ENCODE peak calls at places on chromosomes 1 and 21, in nine cellular contexts. X, W, C, U, I, J, G, A and L are unnamed samples.
A peak's percentile ranks its signal among the peaks of the same experiment; 100 is the strongest.

GRCh38 chr1:88175631-88176226 is 508.3 kb upstream of the PKN2 start:
- DNase-seq in J (peak; percentile 2), G (no peak), U (no peak), C (no peak), A (no peak), W (no peak), X (no peak), I (no peak), L (peak; percentile 61)

GRCh38 chr1:86352096-86352495 is 44.0 kb downstream of the ODF2L start:
- DNase-seq in X (peak; percentile 41), U (no peak), J (no peak), C (no peak), I (no peak), W (no peak), A (peak; percentile 9), G (no peak), L (no peak)

GRCh38 chr1:107532318-107532717 is 391.5 kb downstream of the NTNG1 start:
- DNase-seq in W (no peak), C (no peak), A (no peak), G (peak; percentile 100), U (peak; percentile 87), I (no peak), X (no peak), J (no peak), L (no peak)

GRCh38 chr21:34877485-34878128 is 171.5 kb downstream of the RUNX1 start:
- DNase-seq in W (no peak), G (no peak), U (no peak), X (no peak), C (no peak), A (no peak), J (no peak), I (no peak), L (peak; percentile 78)

GRCh38 chr1:161763522-161764098 is 2.5 kb upstream of the ATF6 start:
- DNase-seq in A (no peak), I (no peak), C (peak; percentile 61), G (no peak), W (peak; percentile 54), J (peak; percentile 35), X (peak; percentile 17), U (peak; percentile 6), L (peak; percentile 56)

GRCh38 chr1:25806418-25806817 is 6.4 kb downstream of the SELENON start:
- DNase-seq in C (no peak), A (no peak), G (peak; percentile 49), J (no peak), X (peak; percentile 46), W (no peak), I (no peak), U (no peak), L (no peak)

GRCh38 chr1:234969630-234970370 is 158.8 kb downstream of the TOMM20 start:
- DNase-seq in G (no peak), C (peak; percentile 1), W (no peak), X (peak; percentile 77), U (peak; percentile 34), I (no peak), J (peak; percentile 71), A (peak; percentile 28), L (peak; percentile 58)

GRCh38 chr21:46355161-46356004 is 31.4 kb downstream of the PCNT start:
- DNase-seq in J (no peak), G (no peak), X (no peak), C (no peak), U (no peak), W (no peak), A (no peak), I (no peak), L (no peak)

GRCh38 chr21:17931080-17931479 is 111.9 kb upstream of the C21orf91 start:
- DNase-seq in U (no peak), G (no peak), X (no peak), J (no peak), W (no peak), A (no peak), I (no peak), C (no peak), L (no peak)

GRCh38 chr1:210200090-210200736 is 32.4 kb upstream of the SERTAD4 start:
- DNase-seq in J (no peak), I (no peak), W (no peak), U (no peak), G (no peak), A (no peak), C (no peak), X (no peak), L (no peak)

GRCh38 chr1:208006258-208006920 is 95.5 kb upstream of the CD34 start:
- DNase-seq in W (no peak), G (no peak), A (no peak), C (no peak), J (no peak), I (no peak), X (no peak), U (no peak), L (no peak)

GRCh38 chr1:162276493-162276892 is 100.2 kb downstream of the SPATA46 start:
- DNase-seq in C (peak; percentile 20), I (no peak), G (no peak), J (peak; percentile 38), W (peak; percentile 39), A (peak; percentile 10), X (peak; percentile 46), U (peak; percentile 17), L (peak; percentile 32)

GRCh38 chr1:2788506-2789163 is 12.9 kb downstream of the TTC34 start:
- DNase-seq in G (no peak), A (no peak), I (no peak), J (no peak), X (no peak), C (no peak), W (no peak), U (no peak), L (no peak)

GRCh38 chr1:41238311-41239094 is 3.6 kb downstream of the SCMH1 start:
- DNase-seq in G (no peak), C (no peak), A (no peak), W (no peak), I (no peak), U (peak; percentile 74), J (no peak), X (peak; percentile 60), L (no peak)

GRCh38 chr1:2948001-2948750 is 73.1 kb upstream of the ACTRT2 start:
- DNase-seq in I (no peak), U (no peak), J (no peak), C (no peak), A (no peak), G (no peak), X (no peak), W (no peak), L (no peak)

GRCh38 chr1:177351361-177352108 is 180.8 kb downstream of the BRINP2 start:
- DNase-seq in X (no peak), C (peak; percentile 44), G (no peak), A (no peak), U (no peak), W (no peak), I (no peak), J (peak; percentile 5), L (peak; percentile 43)

GRCh38 chr1:207032528-207033017 is at the start of gene C1orf116:
- DNase-seq in J (no peak), A (no peak), X (peak; percentile 27), W (no peak), G (no peak), U (no peak), C (no peak), I (no peak), L (peak; percentile 92)

GRCh38 chr1:4351453-4351852 is 303.0 kb upstream of the AJAP1 start:
- DNase-seq in J (no peak), A (no peak), C (peak; percentile 14), G (no peak), W (no peak), X (no peak), U (no peak), I (no peak), L (no peak)

GRCh38 chr1:228048120-228048519 is 34.4 kb upstream of the ARF1 start:
- DNase-seq in G (no peak), A (no peak), U (no peak), C (no peak), W (no peak), I (no peak), X (no peak), J (no peak), L (no peak)

GRCh38 chr1:156462954-156463795 is 37.4 kb downstream of the MEF2D start:
- DNase-seq in X (no peak), I (no peak), J (no peak), A (no peak), U (no peak), G (no peak), C (no peak), W (no peak), L (no peak)

GRCh38 chr1:54798206-54798605 is 2.9 kb downstream of the TTC22 start:
- DNase-seq in J (no peak), U (no peak), G (no peak), X (no peak), A (no peak), I (no peak), C (no peak), W (no peak), L (no peak)

GRCh38 chr1:225962440-225962975 is 21.5 kb upstream of the LEFTY2 start:
- DNase-seq in A (no peak), U (peak; percentile 6), C (peak; percentile 65), W (no peak), I (peak; percentile 52), G (no peak), J (peak; percentile 78), X (no peak), L (peak; percentile 88)

GRCh38 chr1:210332719-210333398 is 4.2 kb downstream of the HHAT start:
- DNase-seq in A (no peak), I (peak; percentile 42), X (no peak), U (no peak), C (peak; percentile 23), W (no peak), J (no peak), G (no peak), L (no peak)

GRCh38 chr1:91651671-91652071 is 151.0 kb downstream of the CDC7 start:
- DNase-seq in A (no peak), C (peak; percentile 61), X (peak; percentile 52), W (no peak), U (no peak), I (no peak), G (peak; percentile 17), J (no peak), L (no peak)

GRCh38 chr21:39601194-39601940 is 11.4 kb upstream of the B3GALT5 start:
- DNase-seq in C (no peak), I (no peak), W (no peak), J (peak; percentile 50), U (no peak), A (no peak), X (no peak), G (no peak), L (no peak)

GRCh38 chr21:14120091-14120734 is 90.5 kb downstream of the LIPI start:
- DNase-seq in G (no peak), I (peak; percentile 25), J (peak; percentile 52), U (no peak), A (peak; percentile 2), W (peak; percentile 37), X (peak; percentile 11), C (peak; percentile 74), L (no peak)

GRCh38 chr1:50978144-50978851 is 8.3 kb downstream of the CDKN2C start:
- DNase-seq in U (peak; percentile 70), C (no peak), X (peak; percentile 78), J (peak; percentile 47), A (no peak), G (peak; percentile 74), I (no peak), W (peak; percentile 72), L (peak; percentile 82)

GRCh38 chr1:91717839-91718238 is 168.1 kb downstream of the TGFBR3 start:
- DNase-seq in X (no peak), A (no peak), G (no peak), W (no peak), I (no peak), C (no peak), U (no peak), J (no peak), L (no peak)

GRCh38 chr1:30757196-30757949 is at the start of gene LAPTM5:
- DNase-seq in W (no peak), I (peak; percentile 45), U (no peak), X (peak; percentile 70), J (no peak), C (peak; percentile 69), A (peak; percentile 32), G (no peak), L (no peak)